ENCODE peak calls at places on chromosomes 11 and 22, in seven cellular contexts. One of them, this sample, is unnamed.

GRCh38 chr11:105315287-105315686 is 175.7 kb upstream of the CARD18 start:
- DNase-seq in left lung: no peak
- DNase-seq in iPS DF 6.9: no peak
- DNase-seq in amniotic stem cell: no peak
- DNase-seq in foreskin fibroblast: peak
- DNase-seq in iPS-NIHi11: peak
- DNase-seq in KG1: no peak
- DNase-seq in this sample: peak

GRCh38 chr11:84884836-84885235 is 742.3 kb downstream of the DLG2 start:
- DNase-seq in left lung: no peak
- DNase-seq in iPS DF 6.9: no peak
- DNase-seq in amniotic stem cell: no peak
- DNase-seq in foreskin fibroblast: no peak
- DNase-seq in iPS-NIHi11: no peak
- DNase-seq in KG1: no peak
- DNase-seq in this sample: no peak

GRCh38 chr22:33932997-33933396 is 12.7 kb upstream of the LARGE1 start:
- DNase-seq in left lung: no peak
- DNase-seq in iPS DF 6.9: no peak
- DNase-seq in amniotic stem cell: no peak
- DNase-seq in foreskin fibroblast: no peak
- DNase-seq in iPS-NIHi11: no peak
- DNase-seq in KG1: no peak
- DNase-seq in this sample: no peak

GRCh38 chr22:38924197-38924952 is 33.0 kb upstream of the APOBEC3A start:
- DNase-seq in left lung: peak
- DNase-seq in iPS DF 6.9: no peak
- DNase-seq in amniotic stem cell: peak
- DNase-seq in foreskin fibroblast: peak
- DNase-seq in iPS-NIHi11: no peak
- DNase-seq in KG1: no peak
- DNase-seq in this sample: no peak

GRCh38 chr11:74319139-74319538 is 7.7 kb upstream of the P4HA3 start:
- DNase-seq in left lung: no peak
- DNase-seq in iPS DF 6.9: no peak
- DNase-seq in amniotic stem cell: peak
- DNase-seq in foreskin fibroblast: peak
- DNase-seq in iPS-NIHi11: no peak
- DNase-seq in KG1: no peak
- DNase-seq in this sample: no peak

GRCh38 chr22:28799834-28800307 is 498 bp downstream of the XBP1 start:
- DNase-seq in left lung: peak
- DNase-seq in iPS DF 6.9: no peak
- DNase-seq in amniotic stem cell: peak
- DNase-seq in foreskin fibroblast: peak
- DNase-seq in iPS-NIHi11: peak
- DNase-seq in KG1: no peak
- DNase-seq in this sample: no peak

GRCh38 chr11:64850979-64851567 is 6.6 kb upstream of the CDC42BPG start:
- DNase-seq in left lung: no peak
- DNase-seq in iPS DF 6.9: no peak
- DNase-seq in amniotic stem cell: no peak
- DNase-seq in foreskin fibroblast: peak
- DNase-seq in iPS-NIHi11: peak
- DNase-seq in KG1: no peak
- DNase-seq in this sample: no peak

GRCh38 chr22:37746366-37747089 is 49.7 kb downstream of the TRIOBP start:
- DNase-seq in left lung: no peak
- DNase-seq in iPS DF 6.9: no peak
- DNase-seq in amniotic stem cell: no peak
- DNase-seq in foreskin fibroblast: peak
- DNase-seq in iPS-NIHi11: no peak
- DNase-seq in KG1: no peak
- DNase-seq in this sample: no peak

GRCh38 chr11:9567401-9567800 is 6.1 kb upstream of the WEE1 start:
- DNase-seq in left lung: no peak
- DNase-seq in iPS DF 6.9: no peak
- DNase-seq in amniotic stem cell: no peak
- DNase-seq in foreskin fibroblast: no peak
- DNase-seq in iPS-NIHi11: no peak
- DNase-seq in KG1: no peak
- DNase-seq in this sample: no peak

GRCh38 chr22:26897384-26897783 is 240.0 kb downstream of the MIAT start:
- DNase-seq in left lung: no peak
- DNase-seq in iPS DF 6.9: no peak
- DNase-seq in amniotic stem cell: no peak
- DNase-seq in foreskin fibroblast: no peak
- DNase-seq in iPS-NIHi11: no peak
- DNase-seq in KG1: no peak
- DNase-seq in this sample: no peak

GRCh38 chr11:17428930-17429329 is 40.5 kb upstream of the KCNJ11 start:
- DNase-seq in left lung: no peak
- DNase-seq in iPS DF 6.9: no peak
- DNase-seq in amniotic stem cell: no peak
- DNase-seq in foreskin fibroblast: no peak
- DNase-seq in iPS-NIHi11: no peak
- DNase-seq in KG1: no peak
- DNase-seq in this sample: no peak

GRCh38 chr11:35327829-35328228 is 91.5 kb downstream of the SLC1A2 start:
- DNase-seq in left lung: no peak
- DNase-seq in iPS DF 6.9: no peak
- DNase-seq in amniotic stem cell: no peak
- DNase-seq in foreskin fibroblast: no peak
- DNase-seq in iPS-NIHi11: no peak
- DNase-seq in KG1: no peak
- DNase-seq in this sample: no peak

GRCh38 chr22:25403752-25404471 is 160.6 kb upstream of the GRK3 start:
- DNase-seq in left lung: no peak
- DNase-seq in iPS DF 6.9: no peak
- DNase-seq in amniotic stem cell: no peak
- DNase-seq in foreskin fibroblast: peak
- DNase-seq in iPS-NIHi11: peak
- DNase-seq in KG1: no peak
- DNase-seq in this sample: no peak

GRCh38 chr22:49391436-49391835 is 436.2 kb downstream of the BRD1 start:
- DNase-seq in left lung: no peak
- DNase-seq in iPS DF 6.9: no peak
- DNase-seq in amniotic stem cell: no peak
- DNase-seq in foreskin fibroblast: no peak
- DNase-seq in iPS-NIHi11: no peak
- DNase-seq in KG1: no peak
- DNase-seq in this sample: no peak